ENCODE peak calls at places on chromosomes 7 and 10, in nine cellular contexts. O, P, W, K, C, H, G, F and U are unnamed samples.

GRCh38 chr10:133455196-133455595 is 1.5 kb downstream of the SCART1 start:
- ATAC-seq in H (no peak), W (no peak), P (no peak), G (no peak), F (no peak), K (no peak), C (no peak), O (no peak), U (no peak)

GRCh38 chr10:22103701-22104100 is 100.2 kb upstream of the DNAJC1 start:
- ATAC-seq in G (no peak), W (peak), P (peak), F (peak), O (no peak), C (no peak), H (no peak), K (peak), U (no peak)

GRCh38 chr7:142001163-142001874 is 5.6 kb downstream of the MGAM start:
- ATAC-seq in G (no peak), C (no peak), P (no peak), H (no peak), O (no peak), W (no peak), F (no peak), K (no peak), U (peak)

GRCh38 chr10:93751832-93752231 is 5.9 kb upstream of the LGI1 start:
- ATAC-seq in K (peak), F (peak), O (no peak), C (no peak), W (peak), G (peak), P (no peak), H (peak), U (peak)

GRCh38 chr7:30659312-30659711 is 22.9 kb downstream of the CRHR2 start:
- ATAC-seq in P (no peak), W (no peak), C (no peak), O (no peak), K (no peak), F (no peak), G (no peak), H (no peak), U (no peak)

GRCh38 chr7:18866359-18867036 is 250.9 kb downstream of the TWIST1 start:
- ATAC-seq in F (peak), G (peak), K (no peak), P (peak), W (no peak), C (no peak), H (peak), O (no peak), U (peak)

GRCh38 chr7:5183155-5183554 is 6.9 kb upstream of the WIPI2 start:
- ATAC-seq in H (no peak), C (no peak), G (no peak), W (no peak), P (no peak), F (no peak), K (no peak), O (no peak), U (peak)

GRCh38 chr10:69389827-69390490 is 26.8 kb downstream of the TACR2 start:
- ATAC-seq in P (no peak), C (peak), K (peak), O (peak), H (peak), F (no peak), G (peak), W (peak), U (peak)

GRCh38 chr7:28005075-28005847 is 175.3 kb downstream of the JAZF1 start:
- ATAC-seq in F (no peak), W (no peak), K (no peak), P (no peak), G (peak), H (peak), C (no peak), O (no peak), U (no peak)

GRCh38 chr7:134703781-134704180 is 57.1 kb downstream of the BPGM start:
- ATAC-seq in O (no peak), K (peak), C (no peak), G (no peak), H (peak), F (no peak), W (no peak), P (no peak), U (no peak)

GRCh38 chr7:15783971-15784693 is 97.6 kb upstream of the MEOX2 start:
- ATAC-seq in K (peak), W (no peak), H (peak), F (no peak), O (no peak), C (no peak), G (peak), P (no peak), U (no peak)

GRCh38 chr10:693506-693905 is 4.0 kb upstream of the DIP2C start:
- ATAC-seq in G (no peak), K (no peak), F (no peak), C (no peak), W (no peak), P (no peak), H (no peak), O (no peak), U (peak)

GRCh38 chr7:39606352-39606751 is 17.0 kb upstream of the RALA start:
- ATAC-seq in W (no peak), C (peak), K (no peak), P (no peak), O (no peak), H (peak), F (no peak), G (no peak), U (peak)